ENCODE peak calls at places on chromosomes 7 and 10, in six cellular contexts. L is IMR-90, A is ovary, C is H7, M is fibroblast of the aortic adventitia, U is PC-3. Z is an unnamed sample.

GRCh38 chr10:23514321-23514720 is 75.4 kb downstream of the OTUD1 start:
- DNase-seq in L (no peak), A (no peak), C (no peak), M (no peak), U (peak; percentile 87), Z (no peak)

GRCh38 chr10:55158643-55159042 is 357.6 kb upstream of the PCDH15 start:
- DNase-seq in L (no peak), A (no peak), C (no peak), M (no peak), U (no peak), Z (no peak)

GRCh38 chr7:55075464-55075971 is 56.7 kb downstream of the EGFR start:
- DNase-seq in L (no peak), A (no peak), C (no peak), M (no peak), U (no peak), Z (peak; percentile 40)

GRCh38 chr7:43583424-43584199 is 704 bp downstream of the STK17A start:
- DNase-seq in L (peak; percentile 46), A (peak; percentile 71), C (no peak), M (peak; percentile 54), U (peak; percentile 50), Z (peak; percentile 70)

GRCh38 chr7:17369686-17370426 is 71.4 kb downstream of the AHR start:
- DNase-seq in L (peak; percentile 97), A (peak; percentile 64), C (no peak), M (peak; percentile 93), U (peak; percentile 76), Z (no peak)

GRCh38 chr10:6348091-6348862 is 145.5 kb downstream of the PFKFB3 start:
- DNase-seq in L (no peak), A (no peak), C (no peak), M (no peak), U (no peak), Z (peak; percentile 26)

GRCh38 chr10:60140681-60141632 is 234.6 kb upstream of the CCDC6 start:
- DNase-seq in L (peak; percentile 13), A (peak; percentile 42), C (peak; percentile 44), M (peak; percentile 22), U (peak; percentile 81), Z (peak; percentile 76)

GRCh38 chr10:15238553-15239335 is 70.3 kb upstream of the NMT2 start:
- DNase-seq in L (peak; percentile 60), A (no peak), C (no peak), M (peak; percentile 11), U (no peak), Z (no peak)

GRCh38 chr10:88190123-88190522 is 326.7 kb downstream of the PTEN start:
- DNase-seq in L (no peak), A (no peak), C (no peak), M (no peak), U (no peak), Z (no peak)

GRCh38 chr7:20598479-20599419 is 16.7 kb upstream of the ABCB5 start:
- DNase-seq in L (peak; percentile 71), A (no peak), C (peak; percentile 21), M (peak; percentile 81), U (peak; percentile 84), Z (no peak)

GRCh38 chr10:119541459-119542356 is 811 bp downstream of the RGS10 start:
- DNase-seq in L (no peak), A (no peak), C (peak; percentile 58), M (peak; percentile 18), U (peak; percentile 26), Z (no peak)

GRCh38 chr7:36381056-36381455 is 8.6 kb upstream of the ANLN start:
- DNase-seq in L (no peak), A (no peak), C (no peak), M (no peak), U (no peak), Z (no peak)

GRCh38 chr7:55130079-55130476 is 111.3 kb downstream of the EGFR start:
- DNase-seq in L (peak; percentile 41), A (peak; percentile 48), C (no peak), M (peak; percentile 75), U (no peak), Z (no peak)

GRCh38 chr10:133353988-133354605 is 3.7 kb downstream of the FUOM start:
- DNase-seq in L (no peak), A (no peak), C (no peak), M (no peak), U (no peak), Z (no peak)

GRCh38 chr7:99740573-99741437 is 5.8 kb upstream of the CYP3A7 start:
- DNase-seq in L (peak; percentile 42), A (no peak), C (no peak), M (peak; percentile 64), U (no peak), Z (no peak)

GRCh38 chr10:122078965-122079401 is 90.0 kb downstream of the TACC2 start:
- DNase-seq in L (no peak), A (peak; percentile 15), C (no peak), M (peak; percentile 61), U (no peak), Z (no peak)

GRCh38 chr10:490256-490655 is 199.2 kb downstream of the DIP2C start:
- DNase-seq in L (peak; percentile 27), A (peak; percentile 77), C (no peak), M (peak; percentile 96), U (no peak), Z (no peak)

GRCh38 chr10:90859321-90859751 is 1.5 kb upstream of the HTR7 start:
- DNase-seq in L (peak; percentile 79), A (no peak), C (no peak), M (peak; percentile 79), U (peak; percentile 76), Z (no peak)

GRCh38 chr7:32941996-32942782 is 15.1 kb upstream of the FKBP9 start:
- DNase-seq in L (peak; percentile 32), A (peak; percentile 67), C (peak; percentile 59), M (peak; percentile 67), U (no peak), Z (peak; percentile 74)

GRCh38 chr7:17123020-17123419 is 175.4 kb upstream of the AHR start:
- DNase-seq in L (peak; percentile 94), A (no peak), C (no peak), M (peak; percentile 85), U (no peak), Z (no peak)

GRCh38 chr10:944034-944831 is 12.7 kb upstream of the LARP4B start:
- DNase-seq in L (peak; percentile 25), A (peak; percentile 25), C (no peak), M (peak; percentile 44), U (no peak), Z (no peak)

GRCh38 chr10:59290448-59290847 is 71.9 kb downstream of the FAM13C start:
- DNase-seq in L (no peak), A (no peak), C (no peak), M (no peak), U (peak; percentile 42), Z (no peak)

GRCh38 chr10:60964257-60965235 is 20.6 kb upstream of the RHOBTB1 start:
- DNase-seq in L (peak; percentile 91), A (peak; percentile 80), C (peak; percentile 24), M (peak; percentile 88), U (peak; percentile 98), Z (peak; percentile 75)

DNA sequence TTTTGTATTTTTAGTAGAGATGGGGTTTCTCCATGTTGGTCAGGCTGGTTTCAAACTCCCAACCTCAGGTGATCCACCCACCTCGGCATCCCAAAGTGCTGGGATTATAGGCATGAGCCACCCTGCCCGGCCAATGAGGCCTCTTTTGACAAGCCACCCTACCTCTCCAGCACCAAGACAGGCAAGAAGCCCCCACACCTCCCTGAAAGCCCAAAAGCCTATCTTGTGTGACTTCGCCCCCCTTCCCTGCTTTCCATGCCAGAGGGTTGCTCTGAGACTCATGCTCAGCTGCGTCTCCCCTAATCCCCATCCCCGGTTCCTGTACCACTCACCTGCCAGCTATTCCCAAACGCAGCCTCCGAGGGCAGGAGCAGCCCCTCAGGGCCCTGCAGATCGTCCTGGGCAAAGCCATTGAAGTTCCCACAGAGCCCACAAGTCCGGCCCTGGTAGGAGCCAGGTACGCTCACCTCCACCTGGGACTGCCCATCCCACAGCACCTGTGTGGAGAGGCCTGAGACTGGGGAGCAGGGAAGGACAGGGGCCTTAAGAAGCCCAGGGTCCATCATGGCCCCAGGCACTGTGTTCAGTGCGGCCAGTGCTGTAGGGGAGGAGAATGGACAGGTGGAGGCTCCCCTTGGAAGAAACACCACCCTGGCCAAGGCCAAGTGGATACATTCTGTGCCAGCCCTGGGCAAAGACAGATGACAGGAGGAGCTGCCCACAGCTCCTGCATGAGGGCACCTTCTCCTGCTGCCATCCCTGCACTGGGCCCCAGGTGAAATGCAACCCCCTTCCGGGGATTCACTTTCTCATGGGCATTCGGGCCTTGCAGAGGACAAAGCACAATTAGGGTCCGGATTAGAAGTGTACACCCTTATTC is 15.8 kb downstream of the ATP6V1F start:
- DNase-seq in L (no peak), A (no peak), C (peak; percentile 41), M (no peak), U (no peak), Z (no peak)
- H3K4me3 ChIP-seq in L (no peak overlapping the region), A (no peak overlapping the region), C (no peak overlapping the region), M (no peak overlapping the region), U (no peak overlapping the region), Z (no peak overlapping the region)

GRCh38 chr7:155885162-155886160 is 73.2 kb upstream of the SHH start:
- DNase-seq in L (peak; percentile 75), A (no peak), C (peak; percentile 52), M (peak; percentile 39), U (peak; percentile 79), Z (no peak)
- H3K4me3 ChIP-seq in L (no peak overlapping the region), A (no peak overlapping the region), C (no peak overlapping the region), M (no peak overlapping the region), U (peak overlapping the region; percentile 32), Z (no peak overlapping the region)

DNA sequence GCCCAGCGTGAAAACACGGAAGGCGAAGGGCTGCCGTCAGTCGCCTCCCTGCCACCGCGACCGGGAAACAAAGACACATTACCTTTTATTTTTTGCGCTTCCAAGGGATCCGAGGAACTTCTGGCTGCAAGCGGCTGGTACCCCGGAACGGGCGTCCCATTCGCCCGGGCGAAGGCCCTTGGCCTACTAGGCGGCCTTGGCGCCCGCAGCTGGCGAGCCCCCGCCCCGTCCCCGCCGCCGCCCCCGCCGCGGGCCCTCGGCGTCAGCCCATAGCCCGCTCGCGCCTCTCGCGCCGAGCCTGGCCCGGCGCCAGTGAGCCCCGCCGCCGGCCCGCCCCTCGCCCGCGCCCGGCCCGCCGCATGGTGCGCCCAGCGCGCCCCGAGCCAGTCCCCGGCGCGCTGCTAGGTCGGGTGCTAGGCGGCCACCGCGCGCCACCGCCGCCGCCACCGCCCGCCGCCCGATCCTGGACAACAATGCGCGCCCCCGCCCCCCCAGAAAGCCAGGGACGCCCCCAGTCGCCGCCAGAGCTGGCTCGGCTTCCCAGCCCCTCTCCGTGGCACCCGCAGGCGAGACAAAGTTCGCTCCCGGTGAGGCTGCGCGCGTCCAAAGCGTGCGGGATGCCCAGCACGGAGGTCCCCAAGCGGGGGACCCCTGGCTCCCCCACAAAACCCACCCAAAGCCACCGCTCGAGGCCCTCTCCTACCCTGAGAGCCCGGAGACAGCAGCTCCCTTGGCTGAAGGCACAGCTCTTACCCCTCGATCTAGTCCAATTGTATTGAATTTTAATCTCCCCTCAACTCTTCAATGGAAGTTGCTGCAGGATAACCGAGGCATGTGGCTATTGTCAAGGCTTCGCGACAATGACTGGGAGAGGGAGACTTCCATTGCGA is 305.0 kb downstream of the PRPF18 start:
- DNase-seq in L (no peak), A (no peak), C (peak; percentile 89), M (no peak), U (peak; percentile 25), Z (no peak)
- H3K4me3 ChIP-seq in L (peak overlapping the region; percentile 62), A (peak overlapping the region; percentile 31), C (peak overlapping the region; percentile 66), M (peak overlapping the region; percentile 80), U (peak overlapping the region; percentile 79), Z (peak overlapping the region; percentile 13)

GRCh38 chr7:124033093-124033806 is 383 bp upstream of the TMEM229A start:
- DNase-seq in L (no peak), A (peak; percentile 20), C (peak; percentile 81), M (peak; percentile 1), U (no peak), Z (no peak)
- H3K4me3 ChIP-seq in L (peak overlapping the region; percentile 8), A (peak overlapping the region; percentile 22), C (peak overlapping the region; percentile 62), M (peak overlapping the region; percentile 13), U (peak overlapping the region; percentile 51), Z (peak overlapping the region; percentile 48)

Z was measured in colonic mucosa.